ENCODE peak calls at places on chromosomes 2 and 18, in five cellular contexts. P, L, T, V and U are unnamed samples.

GRCh38 chr2:113076917-113077669 is 9.3 kb downstream of the IL1F10 start:
- DNase-seq in L (no peak), P (no peak), V (no peak), T (no peak), U (no peak)

GRCh38 chr2:45120546-45120945 is 111.3 kb upstream of the SIX2 start:
- DNase-seq in L (no peak), P (no peak), T (no peak), V (no peak), U (no peak)

GRCh38 chr2:44642123-44642857 is 280.5 kb downstream of the CAMKMT start:
- DNase-seq in T (no peak), V (no peak), P (no peak), L (no peak), U (no peak)

GRCh38 chr2:171016125-171016524 is 87.1 kb downstream of the GORASP2 start:
- DNase-seq in P (no peak), L (no peak), T (no peak), V (no peak), U (no peak)

GRCh38 chr18:26190506-26190905 is 35.7 kb upstream of the TAF4B start:
- DNase-seq in P (peak; percentile 30), V (peak; percentile 89), L (no peak), T (no peak), U (peak; percentile 47)

GRCh38 chr2:25358249-25358815 is 16.6 kb upstream of the DNMT3A start:
- DNase-seq in V (no peak), L (no peak), T (no peak), P (no peak), U (no peak)

GRCh38 chr2:21092308-21092869 is 31.4 kb upstream of the TDRD15 start:
- DNase-seq in T (no peak), V (no peak), P (no peak), L (no peak), U (no peak)

GRCh38 chr2:31235504-31235902 is 1.6 kb downstream of the EHD3 start:
- DNase-seq in P (no peak), T (no peak), V (no peak), L (peak; percentile 52), U (no peak)

GRCh38 chr2:172342056-172342455 is 85.3 kb upstream of the ITGA6 start:
- DNase-seq in L (no peak), V (no peak), P (no peak), T (no peak), U (no peak)

GRCh38 chr2:28350196-28350595 is 42.5 kb upstream of the FOSL2 start:
- DNase-seq in T (no peak), V (no peak), P (no peak), L (no peak), U (no peak)

GRCh38 chr2:191038241-191038725 is 24.3 kb upstream of the STAT1 start:
- DNase-seq in T (no peak), L (no peak), P (peak; percentile 57), V (peak; percentile 73), U (peak; percentile 69)

GRCh38 chr2:7378642-7379041 is 461.4 kb downstream of the RNF144A start:
- DNase-seq in P (no peak), T (no peak), V (no peak), L (no peak), U (no peak)